ENCODE peak calls at places on chromosomes 2 and 18, in six cellular contexts. L, Q, A, S, E and U are unnamed samples.

GRCh38 chr2:71154798-71155197 is 24.4 kb downstream of the MPHOSPH10 start:
- DNase-seq in Q (peak; percentile 50), E (no peak), A (no peak), S (no peak), L (no peak), U (no peak)

GRCh38 chr2:217852812-217853211 is 150.0 kb downstream of the TNS1 start:
- DNase-seq in S (no peak), Q (no peak), L (no peak), E (no peak), A (no peak), U (no peak)

GRCh38 chr2:121570665-121571055 is 40.0 kb downstream of the RNU4ATAC start:
- DNase-seq in Q (no peak), L (no peak), E (no peak), A (no peak), S (no peak), U (no peak)

GRCh38 chr18:66682855-66683322 is 79.0 kb upstream of the CDH19 start:
- DNase-seq in E (no peak), A (no peak), L (no peak), Q (no peak), S (no peak), U (no peak)

GRCh38 chr18:42053188-42053781 is 98.3 kb downstream of the PIK3C3 start:
- DNase-seq in E (no peak), S (peak; percentile 24), L (no peak), Q (peak; percentile 55), A (peak; percentile 38), U (peak; percentile 10)

GRCh38 chr18:41457730-41458129 is 497.3 kb upstream of the PIK3C3 start:
- DNase-seq in Q (no peak), L (no peak), E (no peak), A (no peak), S (no peak), U (peak; percentile 6)

GRCh38 chr18:43422483-43422882 is 145.2 kb upstream of the SYT4 start:
- DNase-seq in A (no peak), E (no peak), S (no peak), Q (no peak), L (no peak), U (no peak)

GRCh38 chr2:219615036-219615435 is 12.4 kb upstream of the SLC4A3 start:
- DNase-seq in S (no peak), Q (no peak), L (no peak), E (no peak), A (no peak), U (no peak)

GRCh38 chr18:77167276-77167675 is 34.7 kb upstream of the MBP start:
- DNase-seq in L (no peak), E (no peak), Q (no peak), A (no peak), S (no peak), U (no peak)

GRCh38 chr18:42742976-42743755 is 372.3 kb downstream of the RIT2 start:
- DNase-seq in E (no peak), L (no peak), S (no peak), A (no peak), Q (no peak), U (no peak)

GRCh38 chr2:3539836-3540235 is 18.3 kb downstream of the RNASEH1 start:
- DNase-seq in A (no peak), E (no peak), L (no peak), S (no peak), Q (no peak), U (no peak)

GRCh38 chr2:231673348-231673770 is 35.0 kb upstream of the PTMA start:
- DNase-seq in Q (no peak), L (peak; percentile 89), E (peak; percentile 34), A (peak; percentile 82), S (peak; percentile 77), U (no peak)

GRCh38 chr2:39728941-39729351 is 50.1 kb downstream of the THUMPD2 start:
- DNase-seq in L (peak; percentile 53), A (peak; percentile 35), S (no peak), E (no peak), Q (no peak), U (no peak)

GRCh38 chr18:64273724-64274123 is 124.8 kb upstream of the LINC00305 start:
- DNase-seq in S (no peak), E (no peak), A (no peak), L (no peak), Q (no peak), U (no peak)

GRCh38 chr2:102155703-102156515 is 13.4 kb downstream of the IL1R1 start:
- DNase-seq in A (peak; percentile 60), S (peak; percentile 56), Q (no peak), L (no peak), E (peak; percentile 61), U (no peak)

GRCh38 chr2:28608829-28609400 is 113.1 kb downstream of the PLB1 start:
- DNase-seq in E (no peak), L (no peak), A (no peak), Q (no peak), S (no peak), U (no peak)

GRCh38 chr18:36649205-36649604 is 179.6 kb downstream of the TPGS2 start:
- DNase-seq in A (no peak), E (no peak), L (no peak), S (no peak), Q (no peak), U (no peak)

GRCh38 chr18:21262979-21263378 is 20.9 kb downstream of the GREB1L start:
- DNase-seq in L (no peak), E (no peak), S (no peak), A (no peak), Q (no peak), U (no peak)

GRCh38 chr18:7174359-7175107 is 56.4 kb upstream of the LRRC30 start:
- DNase-seq in Q (no peak), A (no peak), E (no peak), L (no peak), S (no peak), U (no peak)

GRCh38 chr18:55575949-55576348 is 12.0 kb downstream of the TCF4 start:
- DNase-seq in E (no peak), L (no peak), A (no peak), S (no peak), Q (no peak), U (no peak)

GRCh38 chr2:129004485-129004884 is 685.8 kb upstream of the HS6ST1 start:
- DNase-seq in Q (no peak), S (no peak), A (no peak), E (no peak), L (no peak), U (no peak)

GRCh38 chr2:237884681-237885080 is 25.3 kb downstream of the RAMP1 start:
- DNase-seq in L (peak; percentile 36), E (no peak), S (peak; percentile 31), Q (peak; percentile 30), A (no peak), U (no peak)

GRCh38 chr2:201952212-201952611 is 81.4 kb upstream of the FZD7 start:
- DNase-seq in E (no peak), A (no peak), Q (no peak), S (no peak), L (no peak), U (no peak)

GRCh38 chr18:62715439-62715792 is at the start of gene PHLPP1:
- DNase-seq in L (no peak), S (no peak), A (no peak), E (no peak), Q (no peak), U (no peak)

GRCh38 chr2:61456070-61456745 is 14.7 kb downstream of the USP34 start:
- DNase-seq in S (no peak), E (no peak), A (no peak), Q (no peak), L (no peak), U (no peak)

GRCh38 chr2:85811173-85811849 is 57.5 kb downstream of the ATOH8 start:
- DNase-seq in Q (no peak), A (peak; percentile 45), L (no peak), E (no peak), S (peak; percentile 70), U (no peak)
- H3K27ac ChIP-seq in Q (no peak overlapping the region), A (peak overlapping the region; percentile 67), L (peak overlapping the region; percentile 82), E (peak overlapping the region; percentile 61), S (peak overlapping the region; percentile 70), U (no peak overlapping the region)

DNA sequence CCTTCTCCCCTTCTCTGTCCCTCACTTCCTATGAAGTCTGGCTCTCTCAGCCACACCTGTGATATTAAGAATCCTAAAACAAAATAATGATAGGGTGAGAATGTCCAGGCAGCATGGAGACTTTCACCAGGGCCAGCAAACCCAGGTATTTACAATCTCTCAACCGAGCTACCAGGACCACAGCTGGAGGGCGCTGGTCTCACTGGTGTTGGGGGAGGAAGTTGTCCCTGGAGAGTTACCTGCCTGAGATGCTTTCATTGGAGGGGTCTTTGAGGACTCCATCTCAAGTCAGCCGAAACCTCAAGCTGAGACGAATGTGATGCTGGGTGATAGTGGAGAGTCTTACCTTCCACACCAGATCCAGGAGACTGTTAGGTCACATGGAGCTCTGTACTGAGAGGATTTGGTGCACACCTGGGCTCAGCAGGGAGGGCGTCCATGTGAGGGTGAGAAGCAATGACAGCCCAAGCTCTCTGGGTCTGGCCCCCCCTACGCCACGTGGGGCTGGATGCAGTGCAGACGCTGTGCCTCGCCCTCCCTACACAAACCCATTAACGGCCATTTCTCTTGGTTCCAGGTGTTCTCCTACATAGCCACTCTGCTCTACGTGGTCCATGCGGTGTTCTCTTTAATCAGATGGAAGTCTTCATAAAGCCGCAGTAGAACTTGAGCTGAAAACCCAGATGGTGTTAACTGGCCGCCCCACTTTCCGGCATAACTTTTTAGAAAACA is 27.5 kb downstream of the MAL start:
- DNase-seq in S (no peak), Q (no peak), E (no peak), A (no peak), L (no peak), U (no peak)
- H3K27ac ChIP-seq in S (no peak overlapping the region), Q (no peak overlapping the region), E (no peak overlapping the region), A (no peak overlapping the region), L (no peak overlapping the region), U (peak overlapping the region; percentile 18)

GRCh38 chr2:189360861-189361260 is 80.4 kb upstream of the WDR75 start:
- DNase-seq in A (no peak), E (no peak), S (no peak), Q (no peak), L (no peak), U (no peak)

GRCh38 chr2:189366349-189366748 is 74.9 kb upstream of the WDR75 start:
- DNase-seq in S (no peak), E (no peak), L (no peak), Q (no peak), A (no peak), U (no peak)

GRCh38 chr2:189364607-189365006 is 76.7 kb upstream of the WDR75 start:
- DNase-seq in S (no peak), L (no peak), Q (no peak), A (no peak), E (no peak), U (no peak)

GRCh38 chr2:189362283-189362682 is 79.0 kb upstream of the WDR75 start:
- DNase-seq in L (no peak), E (no peak), A (no peak), S (no peak), Q (no peak), U (no peak)

GRCh38 chr2:189363559-189363958 is 77.7 kb upstream of the WDR75 start:
- DNase-seq in A (no peak), Q (no peak), E (no peak), L (no peak), S (no peak), U (no peak)
- H3K27ac ChIP-seq in A (no peak overlapping the region), Q (no peak overlapping the region), E (no peak overlapping the region), L (no peak overlapping the region), S (no peak overlapping the region), U (no peak overlapping the region)

GRCh38 chr2:215415218-215415617 is 20.6 kb downstream of the FN1 start:
- DNase-seq in S (no peak), L (no peak), E (no peak), Q (no peak), A (no peak), U (no peak)
- H3K27ac ChIP-seq in S (no peak overlapping the region), L (no peak overlapping the region), E (no peak overlapping the region), Q (no peak overlapping the region), A (no peak overlapping the region), U (no peak overlapping the region)